ENCODE peak calls at places on chromosomes 12 and 14, in seven cellular contexts. M, T, N, S, V, W and J are unnamed samples.

GRCh38 chr14:52355016-52355430 is 40.9 kb downstream of the PTGER2 start:
- DNase-seq in M (no peak), T (no peak), N (no peak), S (no peak), V (no peak), W (no peak), J (no peak)

GRCh38 chr14:93016275-93016845 is 93.4 kb downstream of the CHGA start:
- DNase-seq in M (no peak), T (no peak), N (no peak), S (no peak), V (no peak), W (no peak), J (no peak)

GRCh38 chr12:53054112-53054878 is 4.4 kb downstream of the TNS2 start:
- DNase-seq in M (peak), T (peak), N (peak), S (peak), V (peak), W (peak), J (peak)

GRCh38 chr12:54273981-54274380 is 5.9 kb downstream of the CBX5 start:
- DNase-seq in M (no peak), T (no peak), N (no peak), S (no peak), V (no peak), W (no peak), J (no peak)

GRCh38 chr14:100096656-100097055 is 31.4 kb downstream of the EVL start:
- DNase-seq in M (no peak), T (no peak), N (no peak), S (no peak), V (no peak), W (no peak), J (no peak)

GRCh38 chr14:31884238-31884637 is 192.9 kb upstream of the ARHGAP5 start:
- DNase-seq in M (no peak), T (no peak), N (no peak), S (no peak), V (no peak), W (no peak), J (no peak)

GRCh38 chr12:21940972-21941521 is at the start of gene ABCC9:
- DNase-seq in M (peak), T (no peak), N (no peak), S (no peak), V (no peak), W (peak), J (no peak)

GRCh38 chr12:28144532-28144931 is 45.7 kb upstream of the CCDC91 start:
- DNase-seq in M (no peak), T (no peak), N (no peak), S (no peak), V (no peak), W (no peak), J (no peak)

GRCh38 chr12:99055294-99055693 is 410.2 kb downstream of the APAF1 start:
- DNase-seq in M (no peak), T (no peak), N (no peak), S (no peak), V (no peak), W (no peak), J (no peak)

GRCh38 chr12:96422192-96422591 is 22.0 kb upstream of the CDK17 start:
- DNase-seq in M (no peak), T (no peak), N (no peak), S (no peak), V (no peak), W (no peak), J (no peak)

GRCh38 chr12:118317729-118318128 is 55.0 kb downstream of the TAOK3 start:
- DNase-seq in M (no peak), T (no peak), N (no peak), S (no peak), V (no peak), W (no peak), J (no peak)
- TF ChIP-seq POLR2AphosphoS5 in M (no peak), T (no peak), N (no peak), S (no peak), V (no peak), W (no peak), J (no peak)

GRCh38 chr12:3613641-3614180 is 122.7 kb downstream of the PRMT8 start:
- DNase-seq in M (no peak), T (no peak), N (no peak), S (no peak), V (no peak), W (no peak), J (no peak)

GRCh38 chr12:3607821-3608220 is 116.8 kb downstream of the PRMT8 start:
- DNase-seq in M (no peak), T (no peak), N (no peak), S (no peak), V (no peak), W (no peak), J (no peak)

GRCh38 chr12:3614806-3615466 is 123.9 kb downstream of the PRMT8 start:
- DNase-seq in M (no peak), T (no peak), N (no peak), S (no peak), V (no peak), W (no peak), J (no peak)

GRCh38 chr12:3615862-3616261 is 124.9 kb downstream of the PRMT8 start:
- DNase-seq in M (no peak), T (no peak), N (no peak), S (no peak), V (no peak), W (no peak), J (no peak)

DNA sequence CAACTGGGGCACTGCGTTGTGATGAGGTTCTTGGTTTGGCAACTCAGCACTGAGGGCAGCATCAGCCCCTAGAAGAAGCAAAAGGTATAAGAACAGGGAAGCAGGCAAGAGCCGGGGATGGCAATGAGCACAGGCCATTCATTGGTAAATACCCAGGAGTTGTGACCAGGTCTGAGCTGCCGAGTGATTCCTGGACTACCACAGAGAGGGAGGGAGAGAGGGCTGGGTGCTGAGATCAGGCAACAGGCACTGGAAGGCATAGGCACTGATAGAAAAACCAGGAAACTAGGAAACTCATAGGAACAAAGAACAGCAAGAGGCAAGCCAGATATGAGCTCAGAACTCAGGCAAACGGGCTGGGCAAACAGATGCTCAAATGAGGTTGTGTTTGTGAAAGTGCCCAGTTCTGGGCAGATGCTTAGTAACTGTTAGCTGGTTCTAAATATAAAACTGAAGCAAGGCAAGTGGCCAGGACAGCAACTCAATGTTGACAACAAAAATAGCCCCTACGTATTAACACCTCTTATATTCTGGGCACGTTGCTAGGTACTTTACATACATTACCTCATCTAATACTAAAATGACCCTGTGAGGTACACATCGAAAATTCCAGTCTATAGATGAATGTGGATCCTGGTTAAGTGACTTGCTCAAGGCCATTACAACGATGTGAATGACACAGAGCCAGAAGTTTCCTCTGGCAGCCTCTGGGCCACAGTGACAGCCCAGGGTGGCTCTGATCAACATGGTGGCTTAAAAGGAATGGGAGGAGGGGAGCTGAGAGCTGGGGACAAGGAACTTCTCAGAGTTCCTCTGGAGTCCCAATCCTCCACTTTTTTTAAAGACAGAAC is 121.1 kb downstream of the PRMT8 start:
- DNase-seq in M (no peak), T (no peak), N (no peak), S (no peak), V (no peak), W (no peak), J (no peak)
- TF ChIP-seq TAF1 in M (no peak), T (no peak), N (no peak), S (no peak), V (no peak), W (no peak), J (no peak)

DNA sequence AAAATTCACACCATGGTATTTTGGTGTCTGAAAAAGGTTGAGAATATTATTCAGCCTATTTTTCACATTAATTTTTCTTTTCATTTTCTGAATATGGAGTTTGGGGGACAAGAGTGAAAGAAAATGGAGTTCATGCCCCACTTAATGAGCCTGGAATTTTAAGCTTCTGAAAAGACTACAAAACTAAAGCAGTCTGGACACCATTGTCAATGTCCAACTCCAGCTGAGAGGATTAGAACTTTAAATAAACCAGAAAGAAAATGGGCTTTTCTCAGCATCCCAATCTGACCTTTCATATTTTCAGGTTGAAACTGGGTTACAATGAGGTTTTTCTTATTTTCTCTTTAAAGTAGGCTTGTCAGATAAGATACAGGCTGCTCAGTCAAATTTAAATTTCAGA is 207.7 kb downstream of the SLC6A15 start:
- DNase-seq in M (no peak), T (no peak), N (no peak), S (no peak), V (no peak), W (no peak), J (no peak)
- TF ChIP-seq POLR2AphosphoS5 in M (no peak), T (no peak), N (no peak), S (no peak), V (no peak), W (no peak), J (no peak)

GRCh38 chr14:24139272-24139934 is 2.0 kb downstream of the EMC9 start:
- DNase-seq in M (no peak), T (no peak), N (no peak), S (no peak), V (peak), W (no peak), J (no peak)
- TF ChIP-seq TAF1 in M (no peak), T (no peak), N (no peak), S (no peak), V (no peak), W (no peak), J (no peak)

DNA sequence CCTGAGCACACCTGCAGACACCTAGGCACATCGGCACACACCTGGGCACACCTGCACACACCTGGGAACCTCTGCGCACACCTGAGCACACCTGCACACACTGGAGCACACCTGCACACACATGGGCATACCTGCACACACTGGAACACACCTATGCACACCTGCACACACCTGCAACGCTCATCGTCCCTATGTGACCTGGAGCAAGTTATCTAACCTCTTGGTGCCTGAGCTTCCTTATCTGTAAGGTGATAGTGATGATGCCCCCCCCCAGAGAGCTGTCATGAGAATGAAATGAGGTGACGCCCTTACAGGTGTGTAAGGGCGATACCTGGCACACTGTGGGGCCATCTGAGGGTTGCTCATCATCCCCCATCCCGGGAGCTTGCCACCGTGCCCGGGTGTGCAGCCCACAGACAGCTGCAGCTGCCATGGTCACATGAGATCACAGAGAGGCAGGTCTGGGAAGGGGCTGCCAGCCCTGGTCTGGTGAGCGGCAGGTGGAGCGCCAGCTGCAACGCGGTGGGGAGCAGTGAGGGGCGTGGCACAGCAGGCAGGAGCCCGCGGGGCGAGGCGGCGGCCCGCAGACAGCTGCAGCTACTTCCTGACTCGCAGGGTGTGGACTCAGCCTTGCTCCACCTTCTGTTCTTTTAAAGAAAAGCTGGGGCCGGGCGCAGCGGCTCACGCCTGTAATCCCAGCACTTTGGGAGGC is 59.9 kb upstream of the FBRSL1 start:
- DNase-seq in M (no peak), T (no peak), N (no peak), S (peak), V (no peak), W (peak), J (peak)
- TF ChIP-seq POLR2AphosphoS5 in M (no peak), T (no peak), N (no peak), S (no peak), V (no peak), W (no peak), J (no peak)